ENCODE peak calls at places on chromosomes 13 and 19, in six cellular contexts. H, T, L, A, W and Q are unnamed samples.

GRCh38 chr13:94033098-94033497 is 446.4 kb downstream of the DCT start:
- DNase-seq in H (no peak), T (no peak), L (no peak), A (no peak), W (no peak), Q (no peak)

GRCh38 chr19:29263305-29264080 is 50.5 kb upstream of the UQCRFS1 start:
- DNase-seq in H (peak; percentile 37), T (peak; percentile 56), L (no peak), A (peak; percentile 49), W (peak; percentile 39), Q (no peak)

GRCh38 chr13:58495668-58496067 is 864.1 kb downstream of the PCDH17 start:
- DNase-seq in H (no peak), T (no peak), L (no peak), A (no peak), W (no peak), Q (no peak)

GRCh38 chr19:12159773-12160414 is 3.0 kb upstream of the ZNF136 start:
- DNase-seq in H (no peak), T (peak; percentile 78), L (no peak), A (no peak), W (no peak), Q (no peak)

GRCh38 chr13:50529154-50529882 is 314.2 kb downstream of the DLEU7 start:
- DNase-seq in H (peak; percentile 40), T (no peak), L (peak; percentile 88), A (no peak), W (peak; percentile 36), Q (peak; percentile 4)

GRCh38 chr13:34913040-34913439 is 29.0 kb upstream of the NBEA start:
- DNase-seq in H (peak; percentile 32), T (no peak), L (no peak), A (peak; percentile 4), W (no peak), Q (no peak)

GRCh38 chr19:34676697-34677385 is at the start of gene SCGB2B2:
- DNase-seq in H (peak; percentile 98), T (no peak), L (peak; percentile 82), A (peak; percentile 80), W (peak; percentile 94), Q (no peak)

GRCh38 chr13:74778946-74779345 is 644.7 kb upstream of the KLF12 start:
- DNase-seq in H (no peak), T (no peak), L (no peak), A (no peak), W (no peak), Q (no peak)

GRCh38 chr13:29849731-29850212 is 645 bp downstream of the UBL3 start:
- DNase-seq in H (no peak), T (peak; percentile 67), L (peak; percentile 78), A (no peak), W (peak; percentile 49), Q (no peak)

GRCh38 chr19:49888478-49888901 is 8.2 kb downstream of the IL4I1 start:
- DNase-seq in H (peak; percentile 45), T (no peak), L (no peak), A (no peak), W (no peak), Q (no peak)

GRCh38 chr13:39765801-39766463 is 110.5 kb downstream of the COG6 start:
- DNase-seq in H (peak; percentile 35), T (peak; percentile 38), L (peak; percentile 65), A (peak; percentile 34), W (peak; percentile 42), Q (no peak)